ENCODE peak calls at places on chromosomes 11 and 22, in ten cellular contexts. J, A, S, Z, B, K, E, C, O and D are unnamed samples.

GRCh38 chr22:44667829-44668189 is 34.2 kb upstream of the PRR5 start:
- DNase-seq in J (no peak), A (no peak), S (no peak), Z (peak; percentile 31), B (no peak), K (no peak), E (no peak), C (peak; percentile 87), O (no peak), D (no peak)

GRCh38 chr22:47457021-47457420 is 694.6 kb downstream of the TBC1D22A start:
- DNase-seq in J (no peak), A (no peak), S (no peak), Z (no peak), B (no peak), K (no peak), E (no peak), C (no peak), O (no peak), D (no peak)

GRCh38 chr22:46076651-46077339 is 73.5 kb upstream of the PPARA start:
- DNase-seq in J (no peak), A (peak; percentile 61), S (no peak), Z (no peak), B (no peak), K (peak; percentile 83), E (no peak), C (no peak), O (no peak), D (no peak)

GRCh38 chr22:41768420-41768819 is 32.1 kb upstream of the CCDC134 start:
- DNase-seq in J (no peak), A (no peak), S (no peak), Z (no peak), B (no peak), K (peak; percentile 83), E (no peak), C (no peak), O (no peak), D (no peak)

GRCh38 chr11:70110538-70111055 is 32.5 kb downstream of the ANO1 start:
- DNase-seq in J (no peak), A (no peak), S (no peak), Z (no peak), B (no peak), K (no peak), E (no peak), C (no peak), O (no peak), D (no peak)

GRCh38 chr11:76621866-76622265 is 48.7 kb downstream of the LRRC32 start:
- DNase-seq in J (no peak), A (no peak), S (no peak), Z (no peak), B (no peak), K (no peak), E (no peak), C (no peak), O (no peak), D (no peak)

GRCh38 chr22:29265929-29266328 is 1.9 kb downstream of the RHBDD3 start:
- DNase-seq in J (no peak), A (no peak), S (no peak), Z (no peak), B (no peak), K (no peak), E (no peak), C (no peak), O (no peak), D (no peak)

GRCh38 chr11:93521086-93521485 is 22.1 kb downstream of the SMCO4 start:
- DNase-seq in J (no peak), A (no peak), S (no peak), Z (no peak), B (no peak), K (no peak), E (no peak), C (peak; percentile 94), O (no peak), D (no peak)

GRCh38 chr11:35796542-35796941 is 134.0 kb downstream of the TRIM44 start:
- DNase-seq in J (peak; percentile 69), A (no peak), S (peak; percentile 5), Z (no peak), B (peak; percentile 18), K (no peak), E (no peak), C (no peak), O (no peak), D (no peak)

GRCh38 chr11:1171985-1172728 is 14.4 kb downstream of the MUC5AC start:
- DNase-seq in J (no peak), A (no peak), S (no peak), Z (no peak), B (no peak), K (no peak), E (no peak), C (no peak), O (peak; percentile 38), D (no peak)

GRCh38 chr11:57214087-57214395 is 23.0 kb downstream of the APLNR start:
- DNase-seq in J (no peak), A (no peak), S (no peak), Z (no peak), B (no peak), K (no peak), E (peak; percentile 29), C (no peak), O (peak; percentile 50), D (no peak)

GRCh38 chr11:125224391-125225015 is 60.0 kb downstream of the PKNOX2 start:
- DNase-seq in J (no peak), A (no peak), S (no peak), Z (no peak), B (peak; percentile 63), K (no peak), E (no peak), C (no peak), O (peak; percentile 68), D (no peak)

GRCh38 chr11:11816511-11817319 is 25.1 kb upstream of the USP47 start:
- DNase-seq in J (no peak), A (no peak), S (no peak), Z (no peak), B (no peak), K (no peak), E (no peak), C (no peak), O (no peak), D (no peak)

GRCh38 chr11:76910620-76911414 is 50.1 kb downstream of the ACER3 start:
- DNase-seq in J (no peak), A (peak; percentile 1), S (no peak), Z (no peak), B (no peak), K (no peak), E (no peak), C (no peak), O (peak; percentile 24), D (no peak)

GRCh38 chr11:120229451-120230424 is 10.2 kb upstream of the POU2F3 start:
- DNase-seq in J (peak; percentile 63), A (no peak), S (no peak), Z (no peak), B (peak; percentile 41), K (peak; percentile 12), E (no peak), C (peak; percentile 7), O (no peak), D (no peak)

GRCh38 chr11:20258496-20258895 is 98.2 kb upstream of the DBX1 start:
- DNase-seq in J (no peak), A (no peak), S (no peak), Z (no peak), B (no peak), K (no peak), E (no peak), C (no peak), O (no peak), D (no peak)

GRCh38 chr11:72759468-72759867 is 7.3 kb upstream of the ARAP1 start:
- DNase-seq in J (no peak), A (no peak), S (no peak), Z (no peak), B (no peak), K (no peak), E (no peak), C (no peak), O (no peak), D (no peak)

GRCh38 chr11:8337115-8337386 is 73.4 kb upstream of the LMO1 start:
- DNase-seq in J (no peak), A (no peak), S (no peak), Z (no peak), B (no peak), K (no peak), E (no peak), C (no peak), O (no peak), D (no peak)

GRCh38 chr22:36334838-36335603 is 52.7 kb downstream of the MYH9 start:
- DNase-seq in J (no peak), A (no peak), S (no peak), Z (no peak), B (no peak), K (no peak), E (no peak), C (peak; percentile 66), O (peak; percentile 50), D (no peak)

GRCh38 chr11:64724863-64725535 is 2.0 kb upstream of the NRXN2 start:
- DNase-seq in J (no peak), A (no peak), S (no peak), Z (no peak), B (no peak), K (no peak), E (no peak), C (no peak), O (no peak), D (no peak)

GRCh38 chr22:23119492-23120414 is 22.0 kb downstream of the RSPH14 start:
- DNase-seq in J (no peak), A (no peak), S (no peak), Z (peak; percentile 37), B (no peak), K (no peak), E (no peak), C (peak; percentile 62), O (no peak), D (no peak)

GRCh38 chr11:11148104-11148509 is 204.9 kb downstream of the CSNK2A3 start:
- DNase-seq in J (peak; percentile 27), A (peak; percentile 79), S (no peak), Z (no peak), B (no peak), K (no peak), E (no peak), C (peak; percentile 53), O (peak; percentile 98), D (no peak)

GRCh38 chr11:107576497-107577086 is 11.1 kb upstream of the ALKBH8 start:
- DNase-seq in J (peak; percentile 59), A (no peak), S (peak; percentile 36), Z (peak; percentile 41), B (peak; percentile 61), K (peak; percentile 12), E (peak; percentile 30), C (peak; percentile 52), O (peak; percentile 30), D (peak; percentile 26)

GRCh38 chr11:44868021-44868420 is 82.7 kb downstream of the TP53I11 start:
- DNase-seq in J (no peak), A (no peak), S (no peak), Z (no peak), B (no peak), K (no peak), E (no peak), C (no peak), O (no peak), D (no peak)

GRCh38 chr22:31103111-31103510 is 4.3 kb downstream of the SELENOM start:
- DNase-seq in J (no peak), A (no peak), S (no peak), Z (no peak), B (no peak), K (no peak), E (no peak), C (no peak), O (no peak), D (no peak)

GRCh38 chr22:37654556-37655251 is 3.8 kb upstream of the PDXP start:
- DNase-seq in J (no peak), A (no peak), S (no peak), Z (no peak), B (no peak), K (no peak), E (no peak), C (no peak), O (no peak), D (no peak)

GRCh38 chr22:32949719-32950118 is 108.5 kb downstream of the SYN3 start:
- DNase-seq in J (no peak), A (no peak), S (no peak), Z (no peak), B (no peak), K (no peak), E (no peak), C (no peak), O (peak; percentile 4), D (no peak)